ENCODE peak calls at places on chromosomes 2 and 18, in four cellular contexts. D is H1, T is HepG2, F is GM12878. Y is an unnamed sample.

GRCh38 chr2:68993660-68994059 is 19.2 kb downstream of the GKN1 start:
- DNase-seq in D (no peak), T (peak; percentile 77), F (no peak), Y (no peak)

GRCh38 chr2:139122711-139123158 is 342.5 kb upstream of the NXPH2 start:
- DNase-seq in D (peak; percentile 13), T (no peak), F (no peak), Y (no peak)

GRCh38 chr2:218431878-218432277 is 13.0 kb downstream of the VIL1 start:
- DNase-seq in D (no peak), T (no peak), F (no peak), Y (no peak)

GRCh38 chr18:79902075-79902474 is 49.4 kb downstream of the SLC66A2 start:
- DNase-seq in D (no peak), T (no peak), F (no peak), Y (no peak)

GRCh38 chr2:219664958-219665357 is 37.5 kb downstream of the SLC4A3 start:
- DNase-seq in D (no peak), T (no peak), F (no peak), Y (no peak)

GRCh38 chr2:232893834-232894233 is 23.8 kb downstream of the SNORC start:
- DNase-seq in D (no peak), T (no peak), F (no peak), Y (no peak)

GRCh38 chr2:9843229-9844035 is at the start of gene TAF1B:
- DNase-seq in D (peak; percentile 92), T (peak; percentile 90), F (peak; percentile 72), Y (peak; percentile 95)

GRCh38 chr2:9554841-9555337 is 741 bp downstream of the ADAM17 start:
- DNase-seq in D (no peak), T (peak; percentile 29), F (no peak), Y (peak; percentile 21)

GRCh38 chr18:56532176-56532840 is 106.1 kb downstream of the TXNL1 start:
- DNase-seq in D (no peak), T (no peak), F (peak; percentile 71), Y (no peak)

GRCh38 chr2:20143263-20143662 is 81.7 kb downstream of the SDC1 start:
- DNase-seq in D (no peak), T (no peak), F (no peak), Y (no peak)
- TF ChIP-seq SP1 in D (no peak), T (no peak), F (no peak), Y (no peak)

GRCh38 chr2:161246301-161246700 is 61.9 kb upstream of the PSMD14 start:
- DNase-seq in D (no peak), T (no peak), F (no peak), Y (no peak)

GRCh38 chr2:161245671-161246070 is 62.6 kb upstream of the PSMD14 start:
- DNase-seq in D (no peak), T (no peak), F (no peak), Y (no peak)

GRCh38 chr2:161245237-161245505 is 63.1 kb upstream of the PSMD14 start:
- DNase-seq in D (no peak), T (no peak), F (no peak), Y (no peak)

GRCh38 chr2:161250864-161251436 is 57.3 kb upstream of the PSMD14 start:
- DNase-seq in D (no peak), T (peak; percentile 74), F (no peak), Y (peak; percentile 61)
- TF ChIP-seq SUZ12 in D (no peak), T (no peak), F (no peak), Y (no peak)

DNA sequence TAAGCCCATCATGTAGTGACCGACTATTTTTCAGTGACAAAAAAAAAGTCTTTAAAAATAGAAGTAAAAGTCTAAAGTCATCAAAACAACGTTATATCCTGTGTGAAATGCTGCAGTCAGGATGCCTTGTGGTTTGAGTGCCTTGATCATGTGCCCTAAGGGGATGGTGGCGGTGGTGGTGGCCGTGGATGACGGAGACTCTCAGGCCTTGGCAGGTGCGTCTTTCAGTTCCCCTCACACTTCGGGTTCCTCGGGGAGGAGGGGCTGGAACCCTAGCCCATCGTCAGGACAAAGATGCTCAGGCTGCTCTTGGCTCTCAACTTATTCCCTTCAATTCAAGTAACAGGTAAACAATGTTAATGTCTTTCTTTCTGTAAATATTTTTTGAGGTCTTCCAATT is at the start of gene CD28:
- DNase-seq in D (no peak), T (no peak), F (peak; percentile 85), Y (no peak)
- TF ChIP-seq SP1 in D (no peak), T (no peak), F (peak; percentile 70), Y (no peak)

DNA sequence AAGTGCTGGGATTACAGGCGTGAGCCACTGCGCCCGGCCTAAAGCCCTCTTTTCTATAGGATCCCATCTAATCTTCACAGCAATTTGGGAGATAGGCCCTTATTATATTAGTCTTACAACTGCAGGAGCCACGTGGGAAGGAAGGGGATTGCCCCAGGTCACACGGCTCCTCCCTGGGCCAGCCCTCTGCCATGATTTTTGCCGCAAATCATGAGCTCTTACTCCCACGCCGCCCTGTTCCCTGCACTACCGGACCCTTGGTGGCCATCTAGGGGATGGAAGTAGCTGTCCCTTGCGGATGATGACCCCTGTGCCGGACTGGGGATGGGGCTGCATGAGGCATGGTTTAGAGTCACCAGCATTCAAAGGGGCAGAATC is 28.4 kb upstream of the PTMA start:
- DNase-seq in D (no peak), T (no peak), F (no peak), Y (no peak)
- TF ChIP-seq SUZ12 in D (no peak), T (no peak), F (no peak), Y (no peak)

DNA sequence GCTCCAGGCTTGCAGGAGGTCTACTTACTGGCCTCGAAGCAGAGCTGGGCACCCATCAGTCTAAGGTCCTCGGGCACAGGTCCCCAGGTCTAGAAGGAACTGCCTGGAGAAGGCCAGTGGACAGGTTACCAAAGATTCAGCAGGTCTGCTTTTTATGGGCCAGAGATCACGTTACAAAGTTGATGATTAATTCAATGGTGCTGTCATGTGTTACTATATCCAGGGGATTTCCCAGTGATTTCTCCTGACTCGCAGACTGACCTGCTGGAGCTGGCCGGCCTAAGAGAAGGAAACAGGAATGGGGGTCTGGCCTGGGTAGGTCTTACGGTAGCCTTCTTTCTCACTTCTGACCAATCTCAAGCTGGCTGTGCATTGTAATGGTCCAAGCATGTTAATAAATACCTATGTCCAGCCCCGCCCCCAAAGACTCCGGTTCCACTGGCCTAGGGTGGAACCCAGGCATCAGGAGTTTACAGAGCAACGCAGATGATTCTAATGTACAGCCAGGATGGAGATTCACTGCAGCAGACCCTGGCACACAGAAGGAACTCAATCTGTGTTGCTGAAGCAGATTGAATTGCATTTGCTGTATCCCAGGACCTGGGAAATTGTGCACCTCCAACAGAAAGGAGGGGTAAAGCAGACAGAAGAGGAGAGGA is at the start of gene NEURL3:
- DNase-seq in D (no peak), T (peak; percentile 75), F (no peak), Y (no peak)
- TF ChIP-seq SP1 in D (no peak), T (no peak), F (no peak), Y (no peak)

GRCh38 chr2:17620280-17620679 is 79.8 kb downstream of the VSNL1 start:
- DNase-seq in D (no peak), T (no peak), F (no peak), Y (no peak)

GRCh38 chr2:17620841-17621240 is 80.3 kb downstream of the VSNL1 start:
- DNase-seq in D (no peak), T (no peak), F (no peak), Y (no peak)

GRCh38 chr2:17617955-17618354 is 77.5 kb downstream of the VSNL1 start:
- DNase-seq in D (no peak), T (no peak), F (no peak), Y (no peak)

GRCh38 chr2:17625446-17625845 is 85.0 kb downstream of the VSNL1 start:
- DNase-seq in D (no peak), T (no peak), F (no peak), Y (no peak)

DNA sequence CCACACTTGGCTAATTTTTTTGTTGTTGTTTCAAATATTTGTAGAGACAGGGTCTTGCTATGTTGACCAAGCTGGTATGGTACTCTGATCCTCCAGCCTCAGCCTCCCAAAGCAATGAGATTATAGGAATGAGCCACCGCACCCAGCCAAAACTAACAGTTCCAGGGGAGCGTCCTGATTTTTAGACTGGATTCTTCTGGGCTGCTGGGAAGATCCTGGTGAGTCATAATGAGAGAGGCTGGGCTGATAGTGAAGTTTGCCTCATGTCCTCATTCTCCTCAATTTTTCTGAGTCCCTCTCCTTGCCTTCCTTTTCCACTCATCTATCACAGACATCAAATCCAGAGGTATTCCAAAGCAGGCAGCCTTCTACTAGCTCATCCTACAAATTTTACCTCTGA is 81.3 kb downstream of the VSNL1 start:
- DNase-seq in D (no peak), T (no peak), F (no peak), Y (no peak)
- TF ChIP-seq SUZ12 in D (no peak), T (no peak), F (no peak), Y (no peak)

DNA sequence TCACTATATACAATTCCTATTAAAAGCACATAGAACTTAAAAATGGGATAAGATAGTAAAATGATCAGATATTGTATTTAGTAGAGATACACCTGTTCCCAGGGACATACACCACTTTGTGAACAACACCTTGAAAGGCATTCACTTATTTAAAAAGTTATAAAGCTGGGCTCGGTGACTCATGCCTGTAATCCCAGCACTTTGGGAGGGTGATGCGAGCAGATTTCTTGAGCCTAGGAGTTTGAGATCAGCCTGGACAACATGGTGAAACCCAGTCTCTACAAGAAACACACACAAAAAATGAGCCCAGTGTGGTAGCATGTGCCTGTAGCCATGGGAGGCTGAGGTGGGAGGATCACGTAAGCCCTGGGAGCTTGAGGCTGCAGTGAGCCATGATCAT is 90.9 kb downstream of the RAPGEF4 start:
- DNase-seq in D (no peak), T (no peak), F (no peak), Y (no peak)
- TF ChIP-seq SP1 in D (no peak), T (no peak), F (no peak), Y (no peak)

GRCh38 chr2:156648522-156648921 is 212.3 kb downstream of the GPD2 start:
- DNase-seq in D (no peak), T (no peak), F (no peak), Y (no peak)
- TF ChIP-seq SUZ12 in D (no peak), T (no peak), F (no peak), Y (no peak)

Y was measured in HEK293T.